ENCODE peak calls at places on chromosomes 6 and 20, in four cellular contexts. M, B, Y and Q are unnamed samples.

GRCh38 chr20:25247100-25247665 is 702 bp upstream of the PYGB start:
- DNase-seq in M (peak; percentile 87), B (peak; percentile 32), Y (peak; percentile 82), Q (peak; percentile 74)

GRCh38 chr20:32078322-32078721 is 26.3 kb downstream of the HCK start:
- DNase-seq in M (no peak), B (no peak), Y (no peak), Q (no peak)

GRCh38 chr6:112218563-112218962 is 35.8 kb downstream of the LAMA4 start:
- DNase-seq in M (no peak), B (no peak), Y (no peak), Q (peak; percentile 13)

GRCh38 chr6:158042245-158042798 is 60.7 kb downstream of the SYNJ2 start:
- DNase-seq in M (no peak), B (peak; percentile 74), Y (peak; percentile 40), Q (no peak)

GRCh38 chr6:107968081-107968480 is 10.1 kb upstream of the SEC63 start:
- DNase-seq in M (no peak), B (no peak), Y (no peak), Q (no peak)

GRCh38 chr6:63803371-63803770 is 167.8 kb downstream of the PHF3 start:
- DNase-seq in M (no peak), B (no peak), Y (no peak), Q (no peak)

GRCh38 chr6:154156135-154156948 is 117.3 kb downstream of the OPRM1 start:
- DNase-seq in M (peak; percentile 15), B (peak; percentile 18), Y (peak; percentile 30), Q (peak; percentile 50)

GRCh38 chr20:10603971-10604864 is 69.6 kb downstream of the JAG1 start:
- DNase-seq in M (peak; percentile 85), B (no peak), Y (peak; percentile 99), Q (no peak)

GRCh38 chr6:21128601-21129000 is 464.9 kb upstream of the SOX4 start:
- DNase-seq in M (no peak), B (no peak), Y (no peak), Q (no peak)

DNA sequence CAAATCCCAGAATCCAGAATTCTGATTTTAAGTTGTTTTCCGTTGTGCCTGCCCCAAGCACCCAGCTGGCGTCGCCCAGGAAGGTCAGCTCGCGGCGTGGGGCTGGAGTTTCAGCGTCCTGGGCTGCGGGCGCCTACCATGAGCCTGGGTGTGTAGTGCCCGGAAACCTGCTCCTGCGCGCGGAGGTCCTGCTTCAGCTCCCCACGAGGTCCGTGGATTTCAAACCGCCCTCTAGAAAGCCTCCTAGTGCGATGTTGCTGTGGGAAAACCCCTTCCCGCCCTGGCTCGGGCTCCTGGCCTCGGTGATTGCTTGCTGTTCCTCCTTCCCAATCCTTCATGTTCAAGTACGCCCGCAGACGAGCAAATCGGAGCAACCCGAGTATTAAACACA is 51.3 kb upstream of the NRN1 start:
- DNase-seq in M (no peak), B (no peak), Y (no peak), Q (no peak)
- TF ChIP-seq HMGXB4 in M (no peak), B (no peak), Y (no peak), Q (no peak)

GRCh38 chr6:140774080-140774505 is 1358.6 kb upstream of the GJE1 start:
- DNase-seq in M (no peak), B (no peak), Y (no peak), Q (no peak)
- TF ChIP-seq HMGXB4 in M (no peak), B (no peak), Y (no peak), Q (no peak)

GRCh38 chr20:62603907-62604785 is 38.2 kb upstream of the SLCO4A1 start:
- DNase-seq in M (no peak), B (no peak), Y (no peak), Q (no peak)

GRCh38 chr20:62604796-62605195 is 37.5 kb upstream of the SLCO4A1 start:
- DNase-seq in M (no peak), B (no peak), Y (no peak), Q (peak; percentile 56)

GRCh38 chr20:62603021-62603906 is 39.0 kb upstream of the SLCO4A1 start:
- DNase-seq in M (no peak), B (no peak), Y (no peak), Q (no peak)

GRCh38 chr20:62601172-62601571 is 41.1 kb upstream of the SLCO4A1 start:
- DNase-seq in M (no peak), B (no peak), Y (no peak), Q (no peak)

DNA sequence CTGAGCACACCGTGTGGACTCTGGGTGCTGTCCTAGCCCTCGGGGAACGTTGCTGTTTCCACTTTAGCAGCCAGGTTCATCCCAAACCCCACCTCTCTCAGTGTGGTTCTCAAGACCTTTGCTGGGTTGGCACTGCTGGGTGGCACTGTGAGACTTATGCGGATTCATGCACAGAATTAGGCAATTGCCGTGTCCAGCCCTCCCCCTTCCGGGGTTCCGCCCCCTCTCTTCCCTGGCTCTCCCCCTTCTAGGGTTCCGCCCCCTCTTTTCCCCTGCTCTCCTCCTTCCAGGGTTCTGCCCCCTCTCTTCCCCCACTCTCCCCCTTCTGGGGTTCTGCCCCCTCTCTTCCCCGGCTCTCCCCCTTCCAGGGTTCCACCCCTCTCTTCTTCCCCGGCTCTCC is 39.8 kb upstream of the SLCO4A1 start:
- DNase-seq in M (no peak), B (peak; percentile 67), Y (no peak), Q (no peak)
- TF ChIP-seq HMGXB4 in M (no peak), B (no peak), Y (no peak), Q (no peak)

GRCh38 chr6:3697609-3698008 is 53.9 kb downstream of the PXDC1 start:
- DNase-seq in M (no peak), B (no peak), Y (no peak), Q (no peak)
- TF ChIP-seq HMGXB4 in M (no peak), B (no peak), Y (no peak), Q (no peak)

GRCh38 chr20:63212792-63213191 is 3.1 kb downstream of the YTHDF1 start:
- DNase-seq in M (no peak), B (no peak), Y (no peak), Q (no peak)

GRCh38 chr20:63215101-63216040 is 560 bp downstream of the YTHDF1 start:
- DNase-seq in M (peak; percentile 91), B (peak; percentile 50), Y (peak; percentile 79), Q (peak; percentile 56)

GRCh38 chr20:63210011-63210605 is 5.8 kb downstream of the YTHDF1 start:
- DNase-seq in M (no peak), B (no peak), Y (no peak), Q (no peak)

GRCh38 chr20:63214514-63214913 is 1.4 kb downstream of the YTHDF1 start:
- DNase-seq in M (no peak), B (no peak), Y (no peak), Q (no peak)

DNA sequence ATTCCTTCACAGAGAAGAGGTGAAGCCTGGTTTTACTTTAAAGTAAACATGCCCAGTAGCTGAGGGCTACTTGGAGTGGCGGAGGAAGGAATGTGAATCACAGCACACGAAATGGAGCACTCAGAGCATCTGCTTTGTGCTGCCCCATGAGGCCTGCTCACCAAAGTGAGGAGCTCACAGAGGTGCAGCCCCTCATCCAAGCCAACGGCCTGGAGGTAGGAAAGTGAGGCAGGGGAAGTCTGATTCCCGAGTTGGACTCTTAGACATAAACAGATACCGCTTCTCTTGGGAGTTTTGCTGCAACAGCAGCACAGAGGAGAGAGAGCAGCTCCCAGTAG is 3.6 kb downstream of the YTHDF1 start:
- DNase-seq in M (no peak), B (no peak), Y (no peak), Q (no peak)
- TF ChIP-seq HMGXB4 in M (no peak), B (no peak), Y (no peak), Q (no peak)

GRCh38 chr6:133166706-133167105 is 74.5 kb upstream of the EYA4 start:
- DNase-seq in M (no peak), B (no peak), Y (no peak), Q (no peak)

GRCh38 chr6:133170602-133171001 is 70.6 kb upstream of the EYA4 start:
- DNase-seq in M (no peak), B (no peak), Y (peak; percentile 16), Q (no peak)

GRCh38 chr6:133160531-133160930 is 80.6 kb upstream of the EYA4 start:
- DNase-seq in M (no peak), B (no peak), Y (no peak), Q (no peak)

GRCh38 chr6:133169901-133170300 is 71.3 kb upstream of the EYA4 start:
- DNase-seq in M (no peak), B (no peak), Y (no peak), Q (no peak)

GRCh38 chr6:133165235-133165634 is 75.9 kb upstream of the EYA4 start:
- DNase-seq in M (no peak), B (no peak), Y (no peak), Q (no peak)
- TF ChIP-seq HMGXB4 in M (no peak), B (no peak), Y (no peak), Q (no peak)

DNA sequence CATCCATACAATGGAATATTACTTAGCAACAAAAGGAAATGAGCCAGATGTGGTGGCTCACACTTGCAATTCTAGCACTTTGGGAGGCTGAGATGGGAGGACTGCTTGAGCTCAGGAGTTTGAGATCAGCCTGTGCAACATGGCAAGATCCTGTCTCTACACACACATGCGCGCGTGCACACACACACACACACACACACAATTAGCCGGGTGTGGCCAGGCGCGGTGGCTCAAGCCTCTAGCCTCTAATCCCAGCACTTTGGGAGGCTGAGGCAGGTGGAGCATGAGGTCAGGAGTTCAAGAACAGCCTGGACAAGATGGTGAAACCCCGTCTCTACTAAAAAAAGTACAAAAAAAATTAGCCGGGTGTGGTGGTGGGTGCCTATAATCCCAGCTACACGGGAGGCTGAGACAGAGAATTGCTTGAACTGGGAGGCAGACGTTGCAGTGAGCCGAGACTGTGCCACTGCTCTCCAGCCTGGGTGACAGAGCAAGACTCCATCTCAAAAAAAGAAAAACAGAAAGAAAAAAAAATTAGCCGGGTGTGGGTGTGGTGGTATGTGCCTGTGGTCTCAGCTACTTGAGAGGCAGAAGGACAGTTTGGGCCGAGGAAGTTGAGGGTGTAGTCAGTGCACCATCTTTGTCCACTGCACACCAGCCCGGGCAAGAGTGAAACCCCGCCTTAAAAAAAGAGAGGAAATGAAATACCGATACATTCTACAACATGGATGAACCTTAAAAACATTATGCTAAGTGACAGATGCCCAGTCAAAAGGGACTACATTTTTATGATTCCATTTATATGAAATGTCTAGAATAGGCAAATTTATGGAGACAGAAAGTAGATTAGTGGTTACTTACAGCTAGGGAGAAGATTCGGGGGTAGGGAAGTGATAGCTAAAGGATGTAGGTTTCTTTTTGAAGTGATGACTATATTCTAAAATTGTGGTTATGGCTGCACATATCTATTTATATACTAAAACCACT is 52.5 kb downstream of the RBL1 start:
- DNase-seq in M (no peak), B (no peak), Y (no peak), Q (no peak)
- TF ChIP-seq HMGXB4 in M (no peak), B (no peak), Y (no peak), Q (no peak)

GRCh38 chr20:48214601-48215000 is 429.3 kb upstream of the SULF2 start:
- DNase-seq in M (no peak), B (no peak), Y (no peak), Q (no peak)
- TF ChIP-seq HMGXB4 in M (no peak), B (no peak), Y (no peak), Q (no peak)

GRCh38 chr6:16292942-16293341 is 54.6 kb downstream of the GMPR start:
- DNase-seq in M (no peak), B (no peak), Y (no peak), Q (no peak)
- TF ChIP-seq HMGXB4 in M (no peak), B (no peak), Y (no peak), Q (no peak)

GRCh38 chr20:38833857-38834164 is 28.3 kb downstream of the PPP1R16B start:
- DNase-seq in M (no peak), B (no peak), Y (no peak), Q (no peak)

GRCh38 chr20:38836991-38837390 is 31.5 kb downstream of the PPP1R16B start:
- DNase-seq in M (no peak), B (no peak), Y (no peak), Q (no peak)

GRCh38 chr20:38834868-38835267 is 29.4 kb downstream of the PPP1R16B start:
- DNase-seq in M (no peak), B (no peak), Y (no peak), Q (no peak)

GRCh38 chr20:38833154-38833856 is 27.8 kb downstream of the PPP1R16B start:
- DNase-seq in M (no peak), B (no peak), Y (no peak), Q (no peak)

GRCh38 chr20:38835792-38836191 is 30.3 kb downstream of the PPP1R16B start:
- DNase-seq in M (no peak), B (no peak), Y (no peak), Q (no peak)
- TF ChIP-seq HMGXB4 in M (no peak), B (no peak), Y (no peak), Q (no peak)